ENCODE peak calls at places on chromosomes 11 and 22, in seven cellular contexts. One of them, this sample, is unnamed. For H3K4me1, the result is how much of the 10 kb centered on the place peaks cover.

GRCh38 chr11:108628812-108629211 is 35.2 kb upstream of the EXPH5 start:
- DNase-seq in IMR-90: no peak
- DNase-seq in A549: no peak
- DNase-seq in sigmoid colon: no peak
- DNase-seq in uterus: no peak
- DNase-seq in aorta: no peak
- DNase-seq in right cardiac atrium: no peak
- DNase-seq in this sample: no peak

GRCh38 chr11:41201156-41201555 is 258.3 kb downstream of the LRRC4C start:
- DNase-seq in IMR-90: peak
- DNase-seq in A549: peak
- DNase-seq in sigmoid colon: no peak
- DNase-seq in uterus: no peak
- DNase-seq in aorta: no peak
- DNase-seq in right cardiac atrium: no peak
- DNase-seq in this sample: no peak

GRCh38 chr11:86162257-86162656 is 82.3 kb upstream of the EED start:
- DNase-seq in IMR-90: peak
- DNase-seq in A549: peak
- DNase-seq in sigmoid colon: peak
- DNase-seq in uterus: peak
- DNase-seq in aorta: no peak
- DNase-seq in right cardiac atrium: peak
- DNase-seq in this sample: peak

GRCh38 chr22:47122441-47123000 is 360.1 kb downstream of the TBC1D22A start:
- DNase-seq in IMR-90: no peak
- DNase-seq in A549: no peak
- DNase-seq in sigmoid colon: no peak
- DNase-seq in uterus: no peak
- DNase-seq in aorta: peak
- DNase-seq in right cardiac atrium: no peak
- DNase-seq in this sample: peak

GRCh38 chr11:116962108-116962507 is 124.7 kb upstream of the APOA1 start:
- DNase-seq in IMR-90: peak
- DNase-seq in A549: no peak
- DNase-seq in sigmoid colon: no peak
- DNase-seq in uterus: no peak
- DNase-seq in aorta: no peak
- DNase-seq in right cardiac atrium: no peak
- DNase-seq in this sample: no peak

GRCh38 chr11:35525501-35526175 is at the start of gene PAMR1:
- DNase-seq in IMR-90: peak
- DNase-seq in A549: no peak
- DNase-seq in sigmoid colon: peak
- DNase-seq in uterus: peak
- DNase-seq in aorta: peak
- DNase-seq in right cardiac atrium: peak
- DNase-seq in this sample: peak

GRCh38 chr11:13761250-13761649 is 92.8 kb downstream of the FAR1 start:
- DNase-seq in IMR-90: peak
- DNase-seq in A549: no peak
- DNase-seq in sigmoid colon: no peak
- DNase-seq in uterus: no peak
- DNase-seq in aorta: no peak
- DNase-seq in right cardiac atrium: no peak
- DNase-seq in this sample: no peak

GRCh38 chr11:130601141-130601540 is 152.7 kb downstream of the ADAMTS15 start:
- DNase-seq in IMR-90: peak
- DNase-seq in A549: no peak
- DNase-seq in sigmoid colon: peak
- DNase-seq in uterus: peak
- DNase-seq in aorta: no peak
- DNase-seq in right cardiac atrium: peak
- DNase-seq in this sample: peak

GRCh38 chr11:63837719-63838118 is 1.2 kb upstream of the MARK2 start:
- DNase-seq in IMR-90: no peak
- DNase-seq in A549: no peak
- DNase-seq in sigmoid colon: no peak
- DNase-seq in uterus: no peak
- DNase-seq in aorta: peak
- DNase-seq in right cardiac atrium: no peak
- DNase-seq in this sample: no peak

GRCh38 chr11:95465887-95466286 is 234.9 kb upstream of the SESN3 start:
- DNase-seq in IMR-90: no peak
- DNase-seq in A549: no peak
- DNase-seq in sigmoid colon: no peak
- DNase-seq in uterus: no peak
- DNase-seq in aorta: no peak
- DNase-seq in right cardiac atrium: no peak
- DNase-seq in this sample: no peak

GRCh38 chr11:120344302-120345004 is 8.2 kb downstream of the ARHGEF12 start:
- DNase-seq in IMR-90: peak
- DNase-seq in A549: no peak
- DNase-seq in sigmoid colon: no peak
- DNase-seq in uterus: no peak
- DNase-seq in aorta: no peak
- DNase-seq in right cardiac atrium: no peak
- DNase-seq in this sample: no peak

GRCh38 chr11:66685276-66686099 is 7.8 kb upstream of the RBM4B start:
- DNase-seq in IMR-90: no peak
- DNase-seq in A549: no peak
- DNase-seq in sigmoid colon: no peak
- DNase-seq in uterus: no peak
- DNase-seq in aorta: peak
- DNase-seq in right cardiac atrium: no peak
- DNase-seq in this sample: no peak

GRCh38 chr22:20404881-20405280 is 10.9 kb downstream of the ZNF74 start:
- DNase-seq in IMR-90: no peak
- DNase-seq in A549: no peak
- DNase-seq in sigmoid colon: no peak
- DNase-seq in uterus: no peak
- DNase-seq in aorta: peak
- DNase-seq in right cardiac atrium: no peak
- DNase-seq in this sample: peak

GRCh38 chr22:38230916-38231315 is 29.1 kb downstream of the MAFF start:
- DNase-seq in IMR-90: no peak
- DNase-seq in A549: no peak
- DNase-seq in sigmoid colon: no peak
- DNase-seq in uterus: no peak
- DNase-seq in aorta: no peak
- DNase-seq in right cardiac atrium: no peak
- DNase-seq in this sample: no peak

DNA sequence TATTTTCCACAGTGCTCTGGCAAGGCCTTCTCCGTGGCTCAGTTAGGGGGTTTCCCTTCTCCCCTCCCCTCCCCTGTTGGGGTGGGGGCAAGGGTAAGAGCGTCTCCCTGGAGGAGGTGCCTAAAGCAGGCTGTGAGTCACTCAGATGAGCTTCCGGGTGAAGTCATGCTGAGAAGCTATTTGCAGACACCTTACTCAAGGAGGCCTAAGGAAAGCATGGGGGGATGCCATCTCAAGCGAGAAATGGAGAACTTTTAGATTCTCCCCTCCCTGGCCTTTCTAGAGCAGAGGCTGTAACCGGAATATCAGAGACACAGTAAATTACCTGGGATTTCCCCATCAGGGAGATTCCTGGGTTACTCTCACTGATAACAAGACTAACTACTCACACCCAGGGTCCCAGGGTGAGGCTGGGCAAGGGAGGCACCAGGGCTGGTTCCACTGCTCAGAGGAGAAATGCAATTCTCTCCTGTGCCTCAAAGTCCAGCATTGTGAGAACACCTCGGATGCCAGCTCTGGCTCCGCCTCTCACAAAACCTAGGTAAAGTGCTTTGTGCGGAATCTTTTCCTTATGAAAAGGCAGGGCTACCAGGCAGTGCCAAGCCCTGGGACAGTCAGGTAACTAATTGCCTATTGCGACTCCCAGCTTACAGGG is 123.6 kb downstream of the ABTB2 start:
- DNase-seq in IMR-90: peak
- DNase-seq in A549: peak
- DNase-seq in sigmoid colon: no peak
- DNase-seq in uterus: peak
- DNase-seq in aorta: no peak
- DNase-seq in right cardiac atrium: no peak
- DNase-seq in this sample: no peak
- H3K27ac ChIP-seq in IMR-90: no peak
- H3K27ac ChIP-seq in A549: peak
- H3K27ac ChIP-seq in sigmoid colon: no peak
- H3K27ac ChIP-seq in uterus: no peak
- H3K27ac ChIP-seq in aorta: no peak
- H3K27ac ChIP-seq in right cardiac atrium: no peak
- H3K27ac ChIP-seq in this sample: no peak

GRCh38 chr22:22197993-22198402 is 46.6 kb upstream of the VPREB1 start:
- DNase-seq in IMR-90: no peak
- DNase-seq in A549: no peak
- DNase-seq in sigmoid colon: no peak
- DNase-seq in uterus: no peak
- DNase-seq in aorta: no peak
- DNase-seq in right cardiac atrium: no peak
- DNase-seq in this sample: no peak
- H3K4me1 ChIP-seq in IMR-90: under half
- H3K4me1 ChIP-seq in A549: under half
- H3K4me1 ChIP-seq in sigmoid colon: under half
- H3K4me1 ChIP-seq in uterus: under half
- H3K4me1 ChIP-seq in aorta: under half
- H3K4me1 ChIP-seq in right cardiac atrium: under half
- H3K4me1 ChIP-seq in this sample: under half

GRCh38 chr11:15707971-15708370 is 593.2 kb downstream of the INSC start:
- DNase-seq in IMR-90: peak
- DNase-seq in A549: peak
- DNase-seq in sigmoid colon: no peak
- DNase-seq in uterus: no peak
- DNase-seq in aorta: no peak
- DNase-seq in right cardiac atrium: peak
- DNase-seq in this sample: peak
- H3K4me3 ChIP-seq in IMR-90: no peak
- H3K4me3 ChIP-seq in A549: no peak
- H3K4me3 ChIP-seq in sigmoid colon: no peak
- H3K4me3 ChIP-seq in uterus: no peak
- H3K4me3 ChIP-seq in aorta: no peak
- H3K4me3 ChIP-seq in right cardiac atrium: no peak
- H3K4me3 ChIP-seq in this sample: no peak

GRCh38 chr11:61555051-61555969 is 25.6 kb downstream of the SYT7 start:
- DNase-seq in IMR-90: no peak
- DNase-seq in A549: no peak
- DNase-seq in sigmoid colon: no peak
- DNase-seq in uterus: no peak
- DNase-seq in aorta: no peak
- DNase-seq in right cardiac atrium: no peak
- DNase-seq in this sample: no peak

GRCh38 chr11:61553373-61554171 is 27.3 kb downstream of the SYT7 start:
- DNase-seq in IMR-90: no peak
- DNase-seq in A549: no peak
- DNase-seq in sigmoid colon: no peak
- DNase-seq in uterus: no peak
- DNase-seq in aorta: no peak
- DNase-seq in right cardiac atrium: no peak
- DNase-seq in this sample: no peak

GRCh38 chr11:61552108-61552635 is 28.7 kb downstream of the SYT7 start:
- DNase-seq in IMR-90: no peak
- DNase-seq in A549: no peak
- DNase-seq in sigmoid colon: no peak
- DNase-seq in uterus: no peak
- DNase-seq in aorta: no peak
- DNase-seq in right cardiac atrium: peak
- DNase-seq in this sample: no peak

GRCh38 chr11:61555978-61556377 is 24.9 kb downstream of the SYT7 start:
- DNase-seq in IMR-90: no peak
- DNase-seq in A549: no peak
- DNase-seq in sigmoid colon: no peak
- DNase-seq in uterus: no peak
- DNase-seq in aorta: no peak
- DNase-seq in right cardiac atrium: no peak
- DNase-seq in this sample: no peak

DNA sequence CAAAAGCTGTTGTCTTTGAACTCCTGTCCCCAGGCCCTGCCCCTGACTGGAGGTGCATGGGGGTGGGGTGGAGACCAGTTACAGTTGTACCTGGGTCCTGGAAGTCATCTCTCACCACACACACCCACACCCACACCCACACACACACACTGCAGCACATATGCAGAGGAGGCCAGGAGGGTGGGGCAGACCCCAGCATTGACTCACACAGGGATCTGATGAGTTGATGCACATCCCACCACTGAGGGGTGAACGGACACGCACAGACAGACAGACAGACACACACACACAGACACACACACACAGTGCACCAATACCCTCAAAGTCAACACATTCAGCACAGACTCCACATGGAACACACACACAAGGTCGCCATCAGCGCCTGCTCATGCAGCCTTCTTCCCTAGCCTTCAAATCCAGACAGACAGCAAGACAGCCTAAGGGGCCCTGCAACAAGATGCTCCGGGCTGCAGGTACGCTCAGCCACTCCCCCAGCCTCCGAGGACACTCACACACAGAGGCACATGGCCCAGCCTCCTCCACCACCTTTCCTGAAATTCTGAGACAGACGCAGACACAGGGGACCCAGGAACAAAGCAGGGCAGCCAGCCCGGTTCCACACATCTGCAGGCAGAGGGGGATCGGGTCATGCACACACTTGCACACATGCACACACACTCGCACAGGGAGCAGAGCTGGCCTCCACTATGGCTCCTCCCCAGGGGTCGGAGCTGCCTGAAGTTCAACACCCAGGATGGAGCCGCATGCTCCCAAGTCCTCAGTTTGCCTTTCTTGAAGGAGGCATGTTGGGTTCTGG is 26.5 kb downstream of the SYT7 start:
- DNase-seq in IMR-90: no peak
- DNase-seq in A549: no peak
- DNase-seq in sigmoid colon: no peak
- DNase-seq in uterus: no peak
- DNase-seq in aorta: no peak
- DNase-seq in right cardiac atrium: no peak
- DNase-seq in this sample: no peak
- H3K27ac ChIP-seq in IMR-90: no peak
- H3K27ac ChIP-seq in A549: no peak
- H3K27ac ChIP-seq in sigmoid colon: no peak
- H3K27ac ChIP-seq in uterus: no peak
- H3K27ac ChIP-seq in aorta: no peak
- H3K27ac ChIP-seq in right cardiac atrium: no peak
- H3K27ac ChIP-seq in this sample: no peak

This sample was measured in tibial artery.